ENCODE peak calls at places on chromosomes 12 and 14, in eight cellular contexts. M is Peyer's patch, U is HFF-Myc, L is GM23248, W is lower lobe of right lung, B is Karpas-422, C is astrocyte, Q is lung. Z is an unnamed sample.

GRCh38 chr12:39574785-39575497 is 44.7 kb downstream of the ABCD2 start:
- DNase-seq in Q (no peak), C (no peak), U (no peak), B (no peak), L (no peak), W (no peak), M (no peak), Z (no peak)

GRCh38 chr12:54133663-54134375 is 55.0 kb downstream of the SMUG1 start:
- DNase-seq in W (no peak), M (no peak), L (no peak), C (no peak), B (no peak), Q (no peak), U (no peak), Z (no peak)

GRCh38 chr12:4518106-4518728 is 20.5 kb upstream of the RAD51AP1 start:
- DNase-seq in C (peak), M (no peak), B (no peak), W (no peak), L (peak), Q (no peak), U (no peak), Z (peak)

GRCh38 chr12:67920432-67920831 is 68.8 kb upstream of the IFNG-AS1 start:
- DNase-seq in C (peak), M (no peak), U (no peak), Q (no peak), B (no peak), W (no peak), L (peak), Z (no peak)

GRCh38 chr12:59717436-59717835 is 121.6 kb downstream of the SLC16A7 start:
- DNase-seq in L (no peak), W (no peak), C (no peak), B (no peak), U (no peak), M (no peak), Q (no peak), Z (no peak)

GRCh38 chr14:75826599-75826998 is 155.2 kb downstream of the TGFB3 start:
- DNase-seq in Q (no peak), U (no peak), M (no peak), W (no peak), L (peak), C (no peak), B (no peak), Z (no peak)

GRCh38 chr14:90288646-90289355 is 32.4 kb downstream of the PSMC1 start:
- DNase-seq in M (no peak), W (no peak), U (peak), L (no peak), C (no peak), Q (no peak), B (no peak), Z (no peak)

GRCh38 chr14:54310151-54310851 is 86.5 kb upstream of the CDKN3 start:
- DNase-seq in U (no peak), Q (no peak), W (no peak), C (no peak), L (peak), M (no peak), B (no peak), Z (no peak)

GRCh38 chr14:85444685-85445084 is 85.3 kb upstream of the FLRT2 start:
- DNase-seq in L (peak), C (peak), U (peak), Q (no peak), B (no peak), W (no peak), M (no peak), Z (no peak)

GRCh38 chr14:51004801-51005526 is 60.7 kb upstream of the PYGL start:
- DNase-seq in B (no peak), M (no peak), Q (no peak), W (no peak), C (peak), L (peak), U (no peak), Z (no peak)

GRCh38 chr14:86050072-86050683 is 520.2 kb downstream of the FLRT2 start:
- DNase-seq in C (no peak), Q (no peak), B (no peak), M (no peak), U (no peak), L (no peak), W (no peak), Z (no peak)

GRCh38 chr12:67937822-67938221 is 51.4 kb upstream of the IFNG-AS1 start:
- DNase-seq in Q (no peak), W (no peak), B (no peak), M (no peak), L (no peak), C (no peak), U (no peak), Z (no peak)

GRCh38 chr14:73746540-73747385 is 32.6 kb upstream of the PNMA1 start:
- DNase-seq in B (no peak), U (no peak), L (no peak), W (no peak), Q (no peak), C (no peak), M (no peak), Z (no peak)

GRCh38 chr14:28361486-28361885 is 405.1 kb upstream of the FOXG1 start:
- DNase-seq in C (no peak), U (no peak), W (no peak), B (no peak), Q (no peak), L (no peak), M (no peak), Z (no peak)

GRCh38 chr12:44441155-44441554 is 435.0 kb downstream of the NELL2 start:
- DNase-seq in U (no peak), L (no peak), Q (no peak), B (no peak), W (no peak), C (no peak), M (no peak), Z (no peak)

GRCh38 chr14:102692334-102692733 is 84.9 kb upstream of the TRAF3 start:
- DNase-seq in M (no peak), Q (no peak), U (no peak), W (no peak), L (peak), B (peak), C (no peak), Z (no peak)

GRCh38 chr14:58299665-58300202 is 1.4 kb downstream of the ARID4A start:
- DNase-seq in C (no peak), B (peak), W (no peak), Q (no peak), U (no peak), M (peak), L (peak), Z (no peak)

GRCh38 chr14:69045857-69046351 is 66.8 kb upstream of the ACTN1 start:
- DNase-seq in W (no peak), U (no peak), B (no peak), C (peak), L (peak), Q (no peak), M (no peak), Z (no peak)

GRCh38 chr12:21527451-21528180 is 1.5 kb downstream of the SPX start:
- DNase-seq in C (peak), W (peak), L (peak), B (peak), Q (peak), M (peak), U (no peak), Z (no peak)

GRCh38 chr14:103558071-103558882 is 4.2 kb downstream of the BAG5 start:
- DNase-seq in B (no peak), Q (no peak), C (peak), U (no peak), W (peak), M (no peak), L (peak), Z (no peak)

GRCh38 chr14:101705733-101706508 is 55.6 kb upstream of the PPP2R5C start:
- DNase-seq in U (no peak), M (peak), L (peak), Q (peak), B (no peak), W (peak), C (peak), Z (no peak)

GRCh38 chr14:44531648-44532047 is 24.6 kb upstream of the FSCB start:
- DNase-seq in M (no peak), W (no peak), B (no peak), Q (no peak), C (peak), L (no peak), U (no peak), Z (no peak)

GRCh38 chr12:119423285-119423684 is 88.8 kb downstream of the CCDC60 start:
- DNase-seq in Q (no peak), U (no peak), M (no peak), L (no peak), C (no peak), B (peak), W (no peak), Z (peak)

GRCh38 chr12:10849425-10849878 is at the start of gene PRR4:
- DNase-seq in U (no peak), B (no peak), C (peak), L (no peak), M (no peak), W (no peak), Q (no peak), Z (no peak)

GRCh38 chr14:29710015-29710414 is 217.6 kb downstream of the PRKD1 start:
- DNase-seq in U (no peak), Q (no peak), M (no peak), C (no peak), L (peak), B (no peak), W (no peak), Z (no peak)

GRCh38 chr12:106885026-106885425 is 70.7 kb upstream of the TMEM263 start:
- DNase-seq in W (no peak), M (no peak), C (no peak), Q (no peak), U (no peak), L (no peak), B (no peak), Z (no peak)

GRCh38 chr14:60094306-60094897 is 2.7 kb downstream of the PCNX4 start:
- DNase-seq in M (no peak), Q (no peak), C (peak), B (no peak), W (no peak), L (peak), U (no peak), Z (no peak)

GRCh38 chr12:29782821-29783772 is 645 bp downstream of the TMTC1 start:
- DNase-seq in B (no peak), L (peak), Q (peak), C (peak), U (no peak), W (peak), M (no peak), Z (no peak)

GRCh38 chr12:50614167-50614762 is 109.5 kb downstream of the DIP2B start:
- DNase-seq in L (peak), W (no peak), B (no peak), Q (no peak), C (peak), M (no peak), U (no peak), Z (peak)

GRCh38 chr12:109739747-109740693 is 26.4 kb downstream of the FAM222A start:
- DNase-seq in M (peak), U (no peak), L (no peak), Q (no peak), B (peak), C (no peak), W (peak), Z (no peak)

GRCh38 chr12:105280966-105281693 is 45.2 kb upstream of the APPL2 start:
- DNase-seq in C (no peak), U (no peak), L (no peak), B (no peak), W (no peak), M (no peak), Q (no peak), Z (no peak)

GRCh38 chr12:117829108-117829507 is 139.7 kb downstream of the KSR2 start:
- DNase-seq in W (no peak), B (no peak), Q (no peak), U (no peak), C (no peak), L (no peak), M (no peak), Z (no peak)

GRCh38 chr14:22801716-22802115 is 13.5 kb downstream of the SLC7A7 start:
- DNase-seq in B (no peak), Q (no peak), U (no peak), W (no peak), M (no peak), L (no peak), C (no peak), Z (no peak)

GRCh38 chr12:51836833-51837184 is 11.7 kb downstream of the FIGNL2 start:
- DNase-seq in Q (no peak), W (no peak), L (no peak), U (no peak), M (no peak), C (no peak), B (no peak), Z (no peak)

GRCh38 chr14:104977008-104977680 is 1.0 kb downstream of the AHNAK2 start:
- DNase-seq in Q (no peak), W (peak), L (no peak), U (no peak), B (no peak), C (no peak), M (no peak), Z (no peak)

GRCh38 chr12:127496255-127496654 is 770.7 kb upstream of the TMEM132C start:
- DNase-seq in Q (no peak), U (no peak), M (no peak), L (no peak), B (no peak), C (no peak), W (no peak), Z (no peak)

GRCh38 chr12:114685320-114685781 is 1.4 kb upstream of the TBX3 start:
- DNase-seq in L (no peak), W (no peak), C (no peak), U (no peak), M (no peak), B (no peak), Q (no peak), Z (no peak)
- H3K4me3 ChIP-seq in L (peak), W (peak), C (peak), U (peak), M (no peak), B (no peak), Q (no peak), Z (peak)

GRCh38 chr12:77236066-77236465 is 170.7 kb upstream of the E2F7 start:
- DNase-seq in U (no peak), M (no peak), Q (no peak), C (peak), L (peak), W (no peak), B (no peak), Z (no peak)
- H3K4me3 ChIP-seq in U (no peak), M (no peak), Q (no peak), C (no peak), L (no peak), W (no peak), B (no peak), Z (no peak)

GRCh38 chr12:126385785-126386184 is 1320.5 kb downstream of the AACS start:
- DNase-seq in U (no peak), L (peak), M (no peak), W (no peak), C (peak), B (no peak), Q (no peak), Z (no peak)

GRCh38 chr12:126389215-126389841 is 1324.1 kb downstream of the AACS start:
- DNase-seq in C (peak), L (peak), B (no peak), M (no peak), W (no peak), U (peak), Q (no peak), Z (no peak)

GRCh38 chr12:126384029-126384564 is 1318.9 kb downstream of the AACS start:
- DNase-seq in M (no peak), U (no peak), C (peak), W (no peak), Q (no peak), L (no peak), B (no peak), Z (no peak)

GRCh38 chr12:126383506-126383905 is 1318.3 kb downstream of the AACS start:
- DNase-seq in Q (no peak), U (no peak), C (no peak), L (no peak), B (no peak), W (no peak), M (no peak), Z (no peak)
- H3K4me3 ChIP-seq in Q (no peak), U (no peak), C (no peak), L (no peak), B (no peak), W (no peak), M (no peak), Z (no peak)

DNA sequence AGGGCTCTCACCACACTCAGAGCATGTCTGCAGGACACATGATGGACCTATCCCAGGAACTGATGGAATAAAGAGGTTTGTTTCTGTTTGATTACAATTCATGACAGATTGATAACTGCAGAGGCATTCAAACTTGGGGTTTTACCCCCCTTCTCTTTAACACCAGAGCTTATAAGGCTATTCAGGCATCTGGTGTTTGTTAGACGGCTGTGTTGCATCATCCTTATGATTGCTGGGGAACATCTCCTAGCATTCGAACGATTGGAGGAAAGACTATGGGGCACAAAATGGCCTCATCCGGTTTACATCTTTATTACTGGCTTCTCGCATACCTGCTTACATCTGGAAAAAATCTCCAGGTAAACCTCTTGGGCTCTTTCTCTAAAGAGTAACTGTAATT is 191.8 kb downstream of the MSRB3 start:
- DNase-seq in C (no peak), W (no peak), L (peak), B (no peak), M (no peak), U (peak), Q (no peak), Z (no peak)
- H3K4me3 ChIP-seq in C (no peak), W (no peak), L (no peak), B (no peak), M (no peak), U (no peak), Q (no peak), Z (no peak)